ENCODE peak calls at places on chromosomes 11 and 22, in six cellular contexts. M, C, J, F, P and O are unnamed samples.

GRCh38 chr22:46462726-46463371 is 74.6 kb downstream of the CELSR1 start:
- DNase-seq in M (no peak), C (no peak), J (no peak), F (no peak), P (peak; percentile 9), O (no peak)

GRCh38 chr11:28849053-28849452 is 740.9 kb downstream of the METTL15 start:
- DNase-seq in M (no peak), C (no peak), J (no peak), F (no peak), P (no peak), O (no peak)

GRCh38 chr11:56271092-56271491 is 2.9 kb upstream of the OR5T1 start:
- DNase-seq in M (no peak), C (no peak), J (no peak), F (no peak), P (no peak), O (no peak)

GRCh38 chr11:85756401-85757200 is 54.3 kb downstream of the SYTL2 start:
- DNase-seq in M (no peak), C (no peak), J (no peak), F (no peak), P (no peak), O (no peak)

GRCh38 chr11:68343761-68344256 is 31.4 kb downstream of the LRP5 start:
- DNase-seq in M (no peak), C (no peak), J (no peak), F (no peak), P (no peak), O (no peak)

GRCh38 chr11:1198766-1199688 is 23.8 kb upstream of the MUC5B start:
- DNase-seq in M (peak; percentile 12), C (peak; percentile 65), J (peak; percentile 15), F (no peak), P (no peak), O (no peak)

GRCh38 chr11:119422505-119423416 is at the start of gene THY1:
- DNase-seq in M (peak; percentile 6), C (no peak), J (peak; percentile 72), F (peak; percentile 38), P (no peak), O (peak; percentile 36)

GRCh38 chr22:37951305-37951704 is 2.1 kb downstream of the C22orf23 start:
- DNase-seq in M (no peak), C (no peak), J (no peak), F (no peak), P (peak; percentile 25), O (no peak)

GRCh38 chr11:126341760-126342161 is 13.7 kb upstream of the ST3GAL4 start:
- DNase-seq in M (no peak), C (no peak), J (no peak), F (no peak), P (peak; percentile 72), O (no peak)

GRCh38 chr11:44611687-44612437 is 46.4 kb downstream of the CD82 start:
- DNase-seq in M (peak; percentile 68), C (no peak), J (no peak), F (no peak), P (no peak), O (no peak)

GRCh38 chr22:40352763-40353162 is 6.5 kb downstream of the ADSL start:
- DNase-seq in M (no peak), C (no peak), J (no peak), F (no peak), P (no peak), O (no peak)

GRCh38 chr11:77107950-77108349 is 5.3 kb downstream of the OMP start:
- DNase-seq in M (no peak), C (peak; percentile 73), J (no peak), F (peak; percentile 89), P (peak; percentile 91), O (peak; percentile 64)

GRCh38 chr11:120167659-120168058 is 29.7 kb upstream of the TRIM29 start:
- DNase-seq in M (peak; percentile 13), C (peak; percentile 31), J (no peak), F (no peak), P (no peak), O (no peak)

GRCh38 chr11:75592699-75593098 is 30.6 kb downstream of the SERPINH1 start:
- DNase-seq in M (no peak), C (no peak), J (no peak), F (no peak), P (no peak), O (no peak)

GRCh38 chr11:30488304-30488998 is 97.7 kb downstream of the MPPED2 start:
- DNase-seq in M (no peak), C (no peak), J (no peak), F (no peak), P (peak; percentile 37), O (peak; percentile 51)

GRCh38 chr11:43686207-43686606 is 5.7 kb downstream of the HSD17B12 start:
- DNase-seq in M (no peak), C (no peak), J (no peak), F (no peak), P (no peak), O (no peak)

GRCh38 chr11:75582935-75583709 is 21.1 kb downstream of the SERPINH1 start:
- DNase-seq in M (peak; percentile 90), C (peak; percentile 86), J (peak; percentile 85), F (peak; percentile 60), P (peak; percentile 61), O (no peak)

GRCh38 chr11:55847453-55847852 is 8.9 kb downstream of the OR5D16 start:
- DNase-seq in M (no peak), C (no peak), J (no peak), F (no peak), P (no peak), O (no peak)

GRCh38 chr11:46912526-46913150 is 5.7 kb downstream of the LRP4 start:
- DNase-seq in M (no peak), C (no peak), J (peak; percentile 69), F (no peak), P (no peak), O (no peak)

GRCh38 chr11:72226701-72227100 is 2.1 kb downstream of the INPPL1 start:
- DNase-seq in M (no peak), C (no peak), J (no peak), F (peak; percentile 11), P (no peak), O (no peak)

GRCh38 chr22:36765131-36765942 is 10.6 kb downstream of the IFT27 start:
- DNase-seq in M (no peak), C (peak; percentile 39), J (no peak), F (no peak), P (no peak), O (no peak)

GRCh38 chr11:69241075-69241740 is 52.7 kb upstream of the MYEOV start:
- DNase-seq in M (no peak), C (no peak), J (no peak), F (peak; percentile 5), P (no peak), O (no peak)

GRCh38 chr22:27224485-27225364 is 567.3 kb downstream of the MIAT start:
- DNase-seq in M (no peak), C (no peak), J (no peak), F (peak; percentile 58), P (peak; percentile 84), O (no peak)

GRCh38 chr11:64121637-64122410 is 44.1 kb downstream of the MACROD1 start:
- DNase-seq in M (no peak), C (no peak), J (no peak), F (no peak), P (peak; percentile 42), O (peak; percentile 11)

DNA sequence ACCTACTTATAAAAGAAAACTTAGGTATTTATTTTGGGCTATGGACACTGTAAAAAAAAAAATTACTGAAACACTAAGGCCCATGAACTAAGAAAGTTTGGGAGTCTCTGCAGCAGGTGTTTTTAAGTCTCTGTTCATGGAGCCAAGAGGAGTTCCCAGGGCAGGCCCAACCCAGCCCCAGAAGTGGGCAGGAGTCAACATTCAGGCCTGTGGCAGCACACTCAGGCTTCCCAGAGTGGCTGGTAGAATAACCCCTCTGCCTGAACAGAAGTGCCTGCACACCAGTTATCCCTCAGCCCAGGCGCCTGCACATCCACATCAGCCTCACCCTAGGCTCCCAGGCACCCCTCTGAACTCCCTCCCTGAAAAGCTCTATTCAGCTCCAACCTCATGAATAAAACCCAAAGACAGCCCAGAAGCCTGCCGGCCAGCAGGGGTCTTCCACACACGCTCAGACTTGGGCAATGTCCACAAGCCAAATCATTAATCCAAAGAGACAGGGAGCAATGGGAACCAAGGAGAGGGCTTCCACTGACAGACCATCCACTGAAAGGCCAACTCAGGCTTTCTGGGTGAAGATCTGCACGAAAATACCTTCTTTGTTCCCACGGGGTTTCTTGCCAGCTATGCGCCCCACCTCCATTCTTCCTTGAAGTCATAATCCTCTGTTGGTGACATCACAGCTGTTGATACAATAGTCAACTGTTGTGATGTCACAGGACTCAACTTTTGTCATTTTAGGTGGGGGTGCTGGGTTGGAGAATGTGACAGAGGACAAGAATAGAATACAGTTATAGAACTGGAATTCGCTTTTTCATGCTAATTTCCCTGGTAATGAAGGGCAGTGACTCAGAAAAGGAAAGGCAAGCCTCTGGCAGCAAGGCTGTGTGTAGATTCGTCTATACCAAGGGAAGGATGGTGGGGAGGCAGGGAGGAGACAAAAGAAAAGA is 83.7 kb downstream of the RPL27A start:
- DNase-seq in M (no peak), C (no peak), J (no peak), F (no peak), P (no peak), O (no peak)
- TF ChIP-seq CTCF in M (no peak), C (no peak), J (no peak), F (no peak), P (no peak), O (no peak)

GRCh38 chr11:63023415-63023814 is 7.8 kb upstream of the SLC22A8 start:
- DNase-seq in M (no peak), C (no peak), J (no peak), F (no peak), P (no peak), O (no peak)

GRCh38 chr11:63023851-63024648 is 8.4 kb upstream of the SLC22A8 start:
- DNase-seq in M (peak; percentile 81), C (peak; percentile 91), J (peak; percentile 96), F (peak; percentile 96), P (peak; percentile 76), O (peak; percentile 30)

GRCh38 chr11:63020671-63021255 is 5.1 kb upstream of the SLC22A8 start:
- DNase-seq in M (no peak), C (no peak), J (peak; percentile 39), F (no peak), P (no peak), O (no peak)

GRCh38 chr11:63019506-63019905 is 3.9 kb upstream of the SLC22A8 start:
- DNase-seq in M (no peak), C (no peak), J (no peak), F (no peak), P (no peak), O (no peak)

GRCh38 chr11:63022422-63022821 is 6.8 kb upstream of the SLC22A8 start:
- DNase-seq in M (no peak), C (no peak), J (no peak), F (no peak), P (no peak), O (no peak)
- TF ChIP-seq CTCF in M (no peak), C (no peak), J (no peak), F (no peak), P (no peak), O (no peak)

GRCh38 chr11:81007046-81007445 is 1566.2 kb upstream of the TENM4 start:
- DNase-seq in M (peak; percentile 9), C (no peak), J (no peak), F (no peak), P (peak; percentile 54), O (no peak)
- TF ChIP-seq CTCF in M (no peak), C (no peak), J (no peak), F (no peak), P (peak; percentile 14), O (peak; percentile 14)

DNA sequence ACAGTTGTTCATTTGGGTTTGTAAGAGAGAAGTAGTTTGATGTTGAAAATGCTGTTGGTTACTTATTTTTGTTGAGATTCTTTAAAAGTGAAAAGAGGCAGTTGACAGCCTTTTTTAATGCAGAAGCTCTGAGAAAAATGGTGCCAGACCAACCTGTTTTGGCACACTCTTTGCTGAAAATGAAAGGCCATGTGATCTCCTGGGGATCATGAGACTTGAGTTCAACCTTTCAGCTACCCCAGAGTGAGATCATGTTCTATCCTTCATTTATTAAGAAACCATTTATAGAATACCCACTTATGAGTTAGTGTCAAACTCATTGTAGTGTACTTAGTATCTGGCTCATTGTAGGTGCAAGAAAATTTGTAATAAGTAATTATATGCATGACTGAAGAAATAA is 196.2 kb downstream of the MAML2 start:
- DNase-seq in M (no peak), C (no peak), J (no peak), F (no peak), P (no peak), O (no peak)
- TF ChIP-seq CTCF in M (no peak), C (no peak), J (no peak), F (no peak), P (no peak), O (no peak)